ENCODE peak calls at places on chromosomes 6 and 20, in five cellular contexts. N is K562, H is GM12878, D is HepG2, G is H1. A is an unnamed sample.

GRCh38 chr6:7147051-7147671 is 39.4 kb downstream of the RREB1 start:
- DNase-seq in N (no peak), H (no peak), D (no peak), G (no peak), A (no peak)

GRCh38 chr6:63636516-63636968 is 940 bp downstream of the PHF3 start:
- DNase-seq in N (peak), H (no peak), D (peak), G (no peak), A (peak)

GRCh38 chr6:47097092-47097945 is 55.2 kb upstream of the ADGRF1 start:
- DNase-seq in N (peak), H (peak), D (peak), G (no peak), A (peak)

GRCh38 chr6:43979525-43979924 is 147.7 kb downstream of the MRPL14 start:
- DNase-seq in N (no peak), H (no peak), D (no peak), G (no peak), A (no peak)

GRCh38 chr20:2616634-2617033 is 35.8 kb upstream of the NOP56 start:
- DNase-seq in N (no peak), H (no peak), D (no peak), G (no peak), A (no peak)

GRCh38 chr6:124119591-124119990 is 315.9 kb downstream of the NKAIN2 start:
- DNase-seq in N (no peak), H (no peak), D (no peak), G (no peak), A (no peak)

GRCh38 chr6:21325201-21325856 is 268.2 kb upstream of the SOX4 start:
- DNase-seq in N (no peak), H (no peak), D (no peak), G (no peak), A (no peak)

GRCh38 chr6:53189554-53189953 is 40.9 kb upstream of the GCM1 start:
- DNase-seq in N (no peak), H (no peak), D (no peak), G (no peak), A (no peak)

GRCh38 chr6:31697555-31697954 is 5.6 kb downstream of the ABHD16A start:
- DNase-seq in N (no peak), H (no peak), D (no peak), G (no peak), A (no peak)

GRCh38 chr20:61251529-61252393 is at the start of gene CDH4:
- DNase-seq in N (no peak), H (no peak), D (no peak), G (no peak), A (no peak)

GRCh38 chr20:35669681-35670080 is 5.0 kb upstream of the CPNE1 start:
- DNase-seq in N (no peak), H (no peak), D (no peak), G (no peak), A (no peak)

GRCh38 chr6:158554611-158555361 is 5.1 kb upstream of the TMEM181 start:
- DNase-seq in N (no peak), H (no peak), D (peak), G (no peak), A (no peak)

GRCh38 chr6:76120302-76120701 is 47.8 kb upstream of the IMPG1 start:
- DNase-seq in N (no peak), H (no peak), D (no peak), G (peak), A (no peak)

GRCh38 chr6:54053893-54054391 is 57.3 kb upstream of the MLIP start:
- DNase-seq in N (no peak), H (no peak), D (no peak), G (no peak), A (peak)

GRCh38 chr6:17725083-17725482 is 18.4 kb upstream of the NUP153 start:
- DNase-seq in N (peak), H (no peak), D (peak), G (peak), A (no peak)

GRCh38 chr6:137787016-137787415 is 80.0 kb upstream of the TNFAIP3 start:
- DNase-seq in N (no peak), H (no peak), D (no peak), G (no peak), A (no peak)

GRCh38 chr20:363319-364078 is 16.6 kb downstream of the NRSN2 start:
- DNase-seq in N (no peak), H (no peak), D (peak), G (no peak), A (no peak)

GRCh38 chr6:39426057-39426592 is 103.6 kb upstream of the KCNK16 start:
- DNase-seq in N (no peak), H (no peak), D (no peak), G (no peak), A (no peak)

GRCh38 chr6:132400641-132401119 is 595 bp downstream of the MOXD1 start:
- DNase-seq in N (no peak), H (no peak), D (no peak), G (no peak), A (no peak)

GRCh38 chr6:34602318-34603111 is 46.4 kb upstream of the SPDEF start:
- DNase-seq in N (no peak), H (no peak), D (peak), G (no peak), A (no peak)

GRCh38 chr6:11411592-11411991 is 126.0 kb upstream of the TMEM170B start:
- DNase-seq in N (no peak), H (no peak), D (no peak), G (no peak), A (no peak)

GRCh38 chr6:11410539-11411307 is 126.8 kb upstream of the TMEM170B start:
- DNase-seq in N (no peak), H (peak), D (no peak), G (no peak), A (no peak)

GRCh38 chr6:11412616-11413015 is 124.9 kb upstream of the TMEM170B start:
- DNase-seq in N (no peak), H (no peak), D (no peak), G (no peak), A (no peak)

GRCh38 chr6:11413112-11413687 is 124.3 kb upstream of the TMEM170B start:
- DNase-seq in N (no peak), H (no peak), D (no peak), G (no peak), A (no peak)

DNA sequence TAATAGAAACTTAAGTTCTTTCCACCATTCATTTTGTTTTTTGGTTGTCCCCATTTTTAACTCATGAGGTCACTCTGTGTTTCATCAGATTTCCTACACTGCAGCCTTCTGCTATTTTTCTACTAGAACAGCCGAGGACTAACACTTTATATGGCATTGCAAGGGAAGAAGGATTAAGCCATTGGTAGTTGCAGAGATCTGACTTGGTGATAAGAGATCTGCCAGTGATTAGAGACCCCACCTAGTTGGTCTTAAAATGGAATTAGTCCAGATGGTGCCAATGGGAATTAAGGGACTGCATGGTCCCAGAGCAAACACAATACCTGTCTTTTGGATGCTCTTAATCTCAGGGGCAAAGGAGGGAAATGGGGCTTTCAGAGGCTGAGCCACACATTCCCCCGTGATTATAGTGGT is 125.5 kb upstream of the TMEM170B start:
- DNase-seq in N (no peak), H (no peak), D (no peak), G (no peak), A (no peak)
- TF ChIP-seq SP1 in N (no peak), H (no peak), D (no peak), G (no peak), A (no peak)

GRCh38 chr20:5353624-5354496 is 37.1 kb upstream of the PROKR2 start:
- DNase-seq in N (no peak), H (no peak), D (no peak), G (no peak), A (peak)
- H2AFZ ChIP-seq in N (no peak), H (no peak), D (no peak), G (no peak), A (peak)

DNA sequence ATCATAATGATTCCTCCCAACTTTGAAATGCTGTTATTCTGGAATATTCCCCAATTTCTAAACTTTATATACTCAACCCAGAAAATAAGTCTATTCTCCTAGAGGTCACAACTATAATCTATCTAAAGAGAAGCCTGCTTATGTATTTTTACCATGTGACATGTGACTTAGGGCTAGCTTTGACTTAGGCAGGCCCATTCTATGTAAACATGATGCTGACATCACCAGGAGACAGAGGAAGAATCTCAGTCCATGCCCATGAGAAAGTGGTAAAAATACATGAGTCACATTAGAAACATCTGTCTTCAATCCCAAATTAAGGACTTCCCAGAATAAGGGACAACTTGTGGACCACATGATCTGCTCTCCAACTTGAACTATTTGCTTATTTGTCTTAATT is 113.6 kb upstream of the ID4 start:
- DNase-seq in N (no peak), H (no peak), D (no peak), G (no peak), A (no peak)
- TF ChIP-seq YY1 in N (no peak), H (no peak), D (no peak), G (no peak), A (no peak)

GRCh38 chr6:98871821-98872220 is 37.4 kb downstream of the POU3F2 start:
- DNase-seq in N (no peak), H (no peak), D (no peak), G (no peak), A (no peak)

GRCh38 chr6:98877250-98877649 is 42.9 kb downstream of the POU3F2 start:
- DNase-seq in N (no peak), H (no peak), D (no peak), G (no peak), A (no peak)

GRCh38 chr6:98880486-98880885 is 46.1 kb downstream of the POU3F2 start:
- DNase-seq in N (no peak), H (peak), D (no peak), G (no peak), A (no peak)

GRCh38 chr6:98871057-98871456 is 36.7 kb downstream of the POU3F2 start:
- DNase-seq in N (no peak), H (no peak), D (no peak), G (no peak), A (no peak)

GRCh38 chr6:98875375-98875774 is 41.0 kb downstream of the POU3F2 start:
- DNase-seq in N (no peak), H (no peak), D (no peak), G (no peak), A (no peak)
- TF ChIP-seq SP1 in N (no peak), H (no peak), D (no peak), G (no peak), A (no peak)

GRCh38 chr6:142833798-142834197 is 111.2 kb downstream of the HIVEP2 start:
- DNase-seq in N (no peak), H (no peak), D (no peak), G (no peak), A (no peak)

GRCh38 chr6:142834853-142835252 is 110.1 kb downstream of the HIVEP2 start:
- DNase-seq in N (no peak), H (no peak), D (no peak), G (no peak), A (no peak)

GRCh38 chr6:142830807-142831206 is 114.2 kb downstream of the HIVEP2 start:
- DNase-seq in N (no peak), H (no peak), D (no peak), G (no peak), A (no peak)

GRCh38 chr6:142835787-142836186 is 109.2 kb downstream of the HIVEP2 start:
- DNase-seq in N (no peak), H (no peak), D (no peak), G (no peak), A (no peak)

DNA sequence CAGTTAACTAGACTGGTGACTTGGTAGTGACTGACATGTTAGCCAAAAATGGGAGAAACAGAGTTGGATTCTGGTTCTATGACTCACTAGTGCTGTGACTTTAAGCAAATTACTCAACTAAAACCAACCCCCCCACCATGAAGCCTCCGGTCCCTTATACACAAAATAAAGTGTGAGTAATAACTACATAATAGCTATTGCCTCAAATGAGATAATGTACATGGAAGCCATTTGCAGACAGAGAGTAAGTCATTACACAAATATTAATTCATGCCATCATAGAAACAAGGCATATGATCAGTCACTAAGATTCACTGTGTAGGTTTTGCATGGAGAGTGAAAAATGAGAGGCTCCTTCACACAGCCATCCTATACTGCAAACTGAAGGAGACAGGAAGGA is 111.9 kb downstream of the HIVEP2 start:
- DNase-seq in N (no peak), H (no peak), D (no peak), G (no peak), A (no peak)
- H2AFZ ChIP-seq in N (no peak), H (no peak), D (no peak), G (no peak), A (no peak)